ENCODE peak calls at places on chromosomes 5 and 9, in seven cellular contexts. O is CD8-positive, alpha-beta memory T cell; Q is effector memory CD4-positive, alpha-beta T cell; P is HepG2; R is iPS DF 6.9; Y is GM23338; B is Karpas-422. I is an unnamed sample.
A peak's percentile ranks its signal among the peaks of the same experiment; 100 is the strongest.

GRCh38 chr5:39494099-39494498 is 69.3 kb upstream of the DAB2 start:
- DNase-seq in R (no peak), B (no peak), O (no peak), P (no peak), Q (no peak), Y (no peak), I (no peak)

GRCh38 chr9:33868430-33869000 is 51.6 kb downstream of the UBE2R2 start:
- DNase-seq in O (no peak), B (no peak), Q (no peak), Y (no peak), R (no peak), P (no peak), I (no peak)

GRCh38 chr5:36202521-36202961 is 39.2 kb downstream of the NADK2 start:
- DNase-seq in Y (no peak), R (no peak), Q (no peak), O (no peak), B (no peak), P (no peak), I (no peak)

GRCh38 chr5:9441610-9442009 is 104.3 kb downstream of the SEMA5A start:
- DNase-seq in R (no peak), P (no peak), Y (no peak), O (no peak), B (no peak), Q (no peak), I (no peak)

GRCh38 chr5:53323511-53323910 is 156.9 kb upstream of the FST start:
- DNase-seq in Y (no peak), O (no peak), P (no peak), Q (no peak), B (no peak), R (no peak), I (no peak)

GRCh38 chr5:159478950-159479349 is 148.7 kb upstream of the IL12B start:
- DNase-seq in Y (no peak), R (no peak), O (no peak), B (no peak), P (no peak), Q (no peak), I (peak; percentile 4)

GRCh38 chr5:136979131-136979530 is 520.0 kb downstream of the SPOCK1 start:
- DNase-seq in R (no peak), B (no peak), P (no peak), Y (no peak), O (no peak), Q (no peak), I (no peak)

GRCh38 chr5:56569051-56569450 is 246.3 kb upstream of the MAP3K1 start:
- DNase-seq in P (no peak), Y (no peak), Q (no peak), B (no peak), O (no peak), R (no peak), I (no peak)

GRCh38 chr5:129135633-129136032 is 41.1 kb downstream of the ISOC1 start:
- DNase-seq in R (peak; percentile 11), P (peak; percentile 21), Y (peak; percentile 74), O (no peak), Q (no peak), B (peak; percentile 60), I (no peak)

GRCh38 chr9:95018099-95018927 is 291.8 kb downstream of the AOPEP start:
- DNase-seq in Q (no peak), O (no peak), Y (peak; percentile 20), P (peak; percentile 20), B (no peak), R (no peak), I (no peak)

GRCh38 chr5:33891731-33892418 is at the start of gene ADAMTS12:
- DNase-seq in Q (no peak), R (no peak), P (no peak), O (no peak), B (no peak), Y (peak; percentile 71), I (no peak)

GRCh38 chr5:136062563-136063274 is 33.9 kb downstream of the TGFBI start:
- DNase-seq in B (peak; percentile 87), Q (no peak), R (no peak), Y (peak; percentile 66), P (peak; percentile 69), O (no peak), I (no peak)

GRCh38 chr9:129109952-129110739 is 447 bp downstream of the CRAT start:
- DNase-seq in O (no peak), Q (no peak), Y (peak; percentile 49), P (peak; percentile 18), R (no peak), B (no peak), I (no peak)

GRCh38 chr9:129110740-129111142 is at the start of gene CRAT:
- DNase-seq in B (peak; percentile 96), O (peak; percentile 97), R (peak; percentile 63), P (peak; percentile 83), Y (peak; percentile 95), Q (peak; percentile 97), I (peak; percentile 90)

GRCh38 chr9:129111762-129112151 is 542 bp downstream of the PTPA start:
- DNase-seq in R (no peak), Y (peak; percentile 54), O (no peak), P (peak; percentile 25), Q (no peak), B (peak; percentile 81), I (no peak)

GRCh38 chr9:129109504-129109903 is 1.1 kb downstream of the CRAT start:
- DNase-seq in P (peak; percentile 41), O (no peak), B (peak; percentile 52), R (no peak), Q (no peak), Y (peak; percentile 58), I (peak; percentile 21)

DNA sequence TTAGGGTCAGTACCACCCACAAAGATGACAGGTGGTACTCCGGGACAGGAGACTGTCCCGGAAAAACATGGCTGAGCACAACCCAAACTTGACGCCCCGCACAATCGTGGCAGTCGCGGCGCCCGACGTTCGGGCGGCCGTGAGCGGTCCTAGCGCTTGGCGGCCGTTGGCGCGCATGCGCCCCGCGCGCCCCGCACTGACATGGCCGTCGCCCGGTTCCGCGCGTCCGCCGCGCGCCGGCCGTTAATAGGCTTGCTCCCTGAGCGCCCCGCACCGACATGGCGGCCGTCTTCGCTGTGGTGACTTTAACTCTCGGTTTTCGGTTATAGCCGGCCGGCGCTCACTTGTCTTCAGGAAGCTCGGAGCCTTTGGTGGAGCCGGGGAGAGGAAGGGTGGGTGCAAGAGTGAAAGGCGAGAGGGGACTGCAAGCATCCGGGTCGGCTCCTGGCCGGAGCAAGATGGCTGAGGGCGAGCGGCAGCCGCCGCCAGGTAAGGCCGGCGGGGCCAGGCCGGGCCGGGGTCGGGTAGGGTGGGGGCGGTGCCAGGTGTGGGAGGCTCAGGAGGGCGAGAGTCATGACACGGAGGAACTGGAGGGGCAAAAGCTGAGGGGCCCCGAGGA is at the start of gene PTPA:
- DNase-seq in P (peak; percentile 69), R (peak; percentile 66), Q (peak; percentile 79), B (peak; percentile 95), Y (peak; percentile 90), O (peak; percentile 93), I (peak; percentile 79)
- H3K4me1 ChIP-seq in P (peaks cover 52% of the 10 kb centered on the region), R (no peaks in the 10 kb centered on the region), Q (peaks cover 17% of the 10 kb centered on the region), B (peaks cover 31% of the 10 kb centered on the region), Y (peaks cover 8% of the 10 kb centered on the region), O (peaks cover 20% of the 10 kb centered on the region), I (peaks cover 10% of the 10 kb centered on the region)

GRCh38 chr5:172505403-172505759 is 51.1 kb upstream of the SH3PXD2B start:
- DNase-seq in O (no peak), B (no peak), P (no peak), Q (no peak), R (no peak), Y (no peak), I (no peak)
- H3K27ac ChIP-seq in O (no peak overlapping the region), B (no peak overlapping the region), P (no peak overlapping the region), Q (no peak overlapping the region), R (no peak overlapping the region), Y (no peak overlapping the region), I (no peak overlapping the region)

DNA sequence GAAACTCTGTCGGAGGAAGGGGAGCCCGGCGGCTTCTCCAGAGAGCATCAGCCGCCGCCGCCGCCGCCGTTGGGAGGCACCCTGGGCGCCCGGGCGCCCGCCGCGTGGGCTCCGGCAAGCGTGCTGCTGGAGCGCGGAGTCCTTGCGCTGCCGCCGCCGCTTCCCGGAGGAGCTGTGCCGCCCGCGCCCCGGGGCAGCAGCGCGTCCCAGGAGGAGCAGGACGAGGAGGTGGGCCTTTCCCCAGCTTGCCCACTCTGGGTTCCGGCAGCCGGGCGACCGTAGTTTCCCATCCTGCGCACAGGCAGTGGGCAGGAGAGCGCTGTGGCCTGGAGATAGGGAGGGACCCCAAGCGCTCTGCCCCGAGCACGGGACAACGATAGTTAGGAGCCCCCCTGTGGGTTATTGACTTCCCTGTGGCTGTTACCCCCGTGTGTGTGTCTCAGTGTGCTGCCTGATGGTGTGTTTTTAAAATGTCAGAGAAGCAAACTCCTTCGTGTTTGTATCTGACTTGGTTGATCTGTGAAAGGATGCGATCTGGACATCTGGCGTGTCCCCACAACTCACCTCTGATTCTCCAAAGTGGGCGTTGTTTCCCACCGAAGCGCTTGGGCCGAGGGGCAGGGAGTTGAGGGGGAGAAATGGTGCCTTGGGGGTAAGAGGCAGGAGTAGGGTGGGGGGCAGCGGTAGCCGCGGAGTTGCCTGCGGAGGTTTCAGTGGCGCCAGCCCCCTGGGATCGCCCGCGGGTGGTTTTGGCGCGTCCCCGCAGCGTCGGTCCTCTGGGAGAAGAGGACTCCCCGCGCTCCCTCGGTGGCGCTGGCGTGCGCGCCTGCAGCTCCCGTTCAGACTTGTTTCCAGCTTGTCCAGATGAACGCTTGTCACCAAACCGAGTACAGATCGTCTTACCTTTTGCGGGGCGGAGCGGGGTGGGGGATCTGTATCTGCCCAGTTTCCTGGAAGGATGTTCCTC is 881 bp downstream of the MAST4 start:
- DNase-seq in B (peak; percentile 49), R (no peak), P (no peak), Q (no peak), Y (peak; percentile 53), O (no peak), I (no peak)
- H3K27me3 ChIP-seq in B (no peaks in the 10 kb centered on the region), R (peaks cover 24% of the 10 kb centered on the region), P (peaks cover 33% of the 10 kb centered on the region), Q (peaks cover 18% of the 10 kb centered on the region), Y (peaks cover 66% of the 10 kb centered on the region), O (peaks cover 4% of the 10 kb centered on the region), I (peaks cover 3% of the 10 kb centered on the region)

DNA sequence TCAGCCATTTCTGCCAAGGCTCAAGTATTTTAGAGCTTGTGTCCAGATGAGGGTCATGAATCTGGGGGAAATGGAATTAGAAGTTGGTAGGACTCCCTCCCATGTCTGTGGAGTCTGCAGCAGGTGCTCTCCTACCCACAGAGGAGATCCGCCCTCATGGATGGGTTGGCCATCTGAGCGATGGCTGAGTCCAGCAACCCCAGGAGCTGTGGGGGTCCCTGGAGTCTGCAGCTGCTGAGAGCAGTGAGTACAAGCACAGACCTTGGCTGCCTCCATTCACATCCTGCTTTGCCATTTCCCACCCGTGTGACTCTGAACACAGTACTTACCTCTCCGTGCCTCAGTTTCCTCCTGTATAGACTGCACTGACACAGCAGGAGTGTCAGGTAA is 25.8 kb upstream of the SYNPO start:
- DNase-seq in B (no peak), P (no peak), R (no peak), Y (no peak), O (no peak), Q (no peak), I (no peak)
- H3K4me1 ChIP-seq in B (no peaks in the 10 kb centered on the region), P (peaks cover 70% of the 10 kb centered on the region), R (peaks cover 3% of the 10 kb centered on the region), Y (peaks cover 6% of the 10 kb centered on the region), O (no peaks in the 10 kb centered on the region), Q (no peaks in the 10 kb centered on the region), I (no peaks in the 10 kb centered on the region)

I was measured in naive thymus-derived CD4-positive, alpha-beta T cell.